ENCODE peak calls at places on chromosomes 5 and 9, in ten cellular contexts. P is adrenal gland; N is A549; B is NT2/D1; Q is CD4-positive, CD25-positive, alpha-beta regulatory T cell; L is transverse colon; G is CD8-positive, alpha-beta memory T cell; A is HCT116; T is PC-9; Y is MG63. I is an unnamed sample.
A peak's percentile ranks its signal among the peaks of the same experiment; 100 is the strongest.

GRCh38 chr5:179264641-179265528 is 80.4 kb downstream of the ADAMTS2 start:
- DNase-seq in P (no peak), N (no peak), B (no peak), Q (no peak), L (peak; percentile 4), G (no peak), A (no peak), T (no peak), Y (peak; percentile 9), I (peak; percentile 76)

GRCh38 chr5:43315262-43315661 is 2.0 kb upstream of the HMGCS1 start:
- DNase-seq in P (no peak), N (peak; percentile 86), B (no peak), Q (no peak), L (no peak), G (no peak), A (peak; percentile 84), T (peak; percentile 95), Y (no peak), I (no peak)

GRCh38 chr5:53373420-53374188 is 106.8 kb upstream of the FST start:
- DNase-seq in P (no peak), N (no peak), B (no peak), Q (no peak), L (no peak), G (no peak), A (no peak), T (no peak), Y (no peak), I (no peak)

GRCh38 chr9:110763568-110763967 is 95.0 kb downstream of the MUSK start:
- DNase-seq in P (no peak), N (no peak), B (no peak), Q (no peak), L (no peak), G (no peak), A (no peak), T (no peak), Y (no peak), I (no peak)

GRCh38 chr5:166716856-166717492 is 1574.5 kb upstream of the WWC1 start:
- DNase-seq in P (no peak), N (no peak), B (no peak), Q (no peak), L (no peak), G (no peak), A (no peak), T (no peak), Y (no peak), I (no peak)

GRCh38 chr5:150111121-150111520 is 24.8 kb upstream of the CSF1R start:
- DNase-seq in P (no peak), N (no peak), B (no peak), Q (no peak), L (no peak), G (no peak), A (no peak), T (no peak), Y (no peak), I (peak; percentile 53)

GRCh38 chr9:137297966-137298365 is 4.1 kb downstream of the NRARP start:
- DNase-seq in P (no peak), N (no peak), B (no peak), Q (no peak), L (no peak), G (no peak), A (no peak), T (no peak), Y (no peak), I (no peak)

GRCh38 chr5:36878421-36879088 is 2.0 kb downstream of the NIPBL start:
- DNase-seq in P (peak; percentile 39), N (no peak), B (no peak), Q (no peak), L (no peak), G (no peak), A (no peak), T (no peak), Y (peak; percentile 73), I (peak; percentile 61)

GRCh38 chr9:114290561-114290986 is 32.3 kb upstream of the ORM1 start:
- DNase-seq in P (no peak), N (no peak), B (no peak), Q (no peak), L (peak; percentile 3), G (no peak), A (no peak), T (no peak), Y (no peak), I (peak; percentile 62)

GRCh38 chr5:13987843-13988464 is 43.5 kb upstream of the DNAH5 start:
- DNase-seq in P (peak; percentile 66), N (peak; percentile 74), B (no peak), Q (no peak), L (peak; percentile 37), G (no peak), A (peak; percentile 42), T (peak; percentile 69), Y (peak; percentile 60), I (no peak)

GRCh38 chr5:10328323-10328722 is 20.6 kb upstream of the CMBL start:
- DNase-seq in P (no peak), N (no peak), B (no peak), Q (no peak), L (no peak), G (no peak), A (no peak), T (peak; percentile 50), Y (no peak), I (no peak)

GRCh38 chr5:10329421-10329807 is 21.7 kb upstream of the CMBL start:
- DNase-seq in P (no peak), N (no peak), B (no peak), Q (no peak), L (no peak), G (no peak), A (no peak), T (no peak), Y (no peak), I (no peak)

GRCh38 chr5:10330511-10331105 is 22.9 kb upstream of the MARCHF6 start:
- DNase-seq in P (no peak), N (no peak), B (no peak), Q (no peak), L (no peak), G (no peak), A (no peak), T (no peak), Y (peak; percentile 82), I (no peak)

GRCh38 chr5:10331341-10331796 is 22.1 kb upstream of the MARCHF6 start:
- DNase-seq in P (peak; percentile 58), N (peak; percentile 56), B (no peak), Q (no peak), L (no peak), G (no peak), A (no peak), T (no peak), Y (peak; percentile 76), I (no peak)

DNA sequence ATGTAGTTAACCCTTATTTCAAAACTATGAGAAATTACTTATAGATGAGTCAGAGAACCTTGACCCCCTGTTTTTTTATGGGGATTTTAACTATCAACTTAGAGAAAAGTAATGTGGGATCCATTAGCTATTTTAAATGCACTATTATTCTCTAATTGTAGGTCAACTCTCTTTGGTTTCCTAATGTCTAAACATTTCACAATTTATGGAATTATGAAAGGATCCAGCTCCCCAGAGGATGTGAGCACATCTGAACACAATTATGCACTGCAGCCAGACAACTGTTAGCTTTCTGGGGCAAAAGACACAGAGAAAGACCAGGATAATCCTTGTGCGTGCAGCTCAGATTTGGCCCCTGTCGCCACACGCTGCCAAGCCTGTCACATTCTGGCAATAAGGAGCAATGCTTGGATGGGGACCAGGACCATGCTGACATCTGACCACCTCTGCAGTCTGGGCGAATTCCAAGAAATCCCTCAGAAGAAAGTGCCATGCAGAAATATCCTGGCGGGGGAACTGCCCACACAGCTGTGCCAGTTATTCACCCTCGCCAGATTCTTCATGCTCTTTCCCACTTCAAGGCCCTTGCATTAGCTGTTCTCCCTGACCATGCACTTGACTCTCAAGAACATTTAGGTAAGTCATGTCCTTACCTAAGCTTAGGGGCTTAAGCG is 22.2 kb upstream of the CMBL start:
- DNase-seq in P (peak; percentile 33), N (no peak), B (no peak), Q (no peak), L (no peak), G (no peak), A (no peak), T (no peak), Y (peak; percentile 93), I (no peak)
- H3K4me3 ChIP-seq in P (no peak overlapping the region), N (no peak overlapping the region), B (no peak overlapping the region), Q (no peak overlapping the region), L (no peak overlapping the region), G (no peak overlapping the region), A (no peak overlapping the region), T (no peak overlapping the region), Y (no peak overlapping the region), I (no peak overlapping the region)

GRCh38 chr5:95962785-95963184 is 1.1 kb upstream of the ELL2 start:
- DNase-seq in P (no peak), N (peak; percentile 55), B (no peak), Q (no peak), L (no peak), G (no peak), A (no peak), T (no peak), Y (peak; percentile 58), I (no peak)
- H3K4me3 ChIP-seq in P (no peak overlapping the region), N (peak overlapping the region; percentile 67), B (no peak overlapping the region), Q (peak overlapping the region; percentile 84), L (no peak overlapping the region), G (peak overlapping the region; percentile 70), A (peak overlapping the region; percentile 83), T (peak overlapping the region; percentile 65), Y (peak overlapping the region; percentile 91), I (peak overlapping the region; percentile 63)

GRCh38 chr9:35967042-35967441 is 9.1 kb upstream of the OR2S2 start:
- DNase-seq in P (no peak), N (no peak), B (no peak), Q (no peak), L (no peak), G (no peak), A (no peak), T (no peak), Y (no peak), I (no peak)

GRCh38 chr9:35966433-35966832 is 8.5 kb upstream of the OR2S2 start:
- DNase-seq in P (no peak), N (no peak), B (no peak), Q (no peak), L (no peak), G (no peak), A (no peak), T (no peak), Y (no peak), I (no peak)

GRCh38 chr9:35960029-35960655 is 2.2 kb upstream of the OR2S2 start:
- DNase-seq in P (no peak), N (no peak), B (no peak), Q (no peak), L (peak; percentile 55), G (no peak), A (no peak), T (no peak), Y (peak; percentile 55), I (no peak)

GRCh38 chr9:35958104-35958825 is at the start of gene OR2S2:
- DNase-seq in P (no peak), N (no peak), B (no peak), Q (no peak), L (no peak), G (no peak), A (no peak), T (no peak), Y (no peak), I (no peak)

GRCh38 chr9:35962126-35962906 is 4.4 kb upstream of the OR2S2 start:
- DNase-seq in P (no peak), N (no peak), B (no peak), Q (no peak), L (peak; percentile 37), G (no peak), A (no peak), T (no peak), Y (peak; percentile 95), I (no peak)
- H3K4me3 ChIP-seq in P (no peak overlapping the region), N (no peak overlapping the region), B (no peak overlapping the region), Q (no peak overlapping the region), L (no peak overlapping the region), G (no peak overlapping the region), A (no peak overlapping the region), T (no peak overlapping the region), Y (peak overlapping the region; percentile 40), I (no peak overlapping the region)

GRCh38 chr5:141524604-141525597 is 36.0 kb downstream of the PCDHGC5 start:
- DNase-seq in P (peak; percentile 95), N (peak; percentile 89), B (peak; percentile 93), Q (peak; percentile 36), L (peak; percentile 87), G (peak; percentile 46), A (peak; percentile 88), T (peak; percentile 78), Y (peak; percentile 87), I (peak; percentile 91)
- H3K4me3 ChIP-seq in P (no peak overlapping the region), N (no peak overlapping the region), B (no peak overlapping the region), Q (no peak overlapping the region), L (no peak overlapping the region), G (no peak overlapping the region), A (no peak overlapping the region), T (no peak overlapping the region), Y (no peak overlapping the region), I (peak overlapping the region; percentile 11)